ENCODE peak calls at places on chromosomes 11 and 22, in four cellular contexts. I is CD4-positive, CD25-positive, alpha-beta regulatory T cell; H is pancreas; L is spleen. J is an unnamed sample.

GRCh38 chr11:87212891-87213290 is 175.2 kb downstream of the TMEM135 start:
- DNase-seq in L (no peak), H (no peak), I (no peak), J (no peak)

GRCh38 chr22:23193882-23194281 is 13.6 kb downstream of the BCR start:
- DNase-seq in H (no peak), I (no peak), L (no peak), J (no peak)

GRCh38 chr11:111762981-111763643 is 3.1 kb downstream of the PPP2R1B start:
- DNase-seq in I (no peak), H (no peak), L (no peak), J (no peak)

GRCh38 chr11:1078191-1078601 is 3.5 kb downstream of the MUC2 start:
- DNase-seq in H (peak; percentile 12), L (peak; percentile 66), I (no peak), J (peak; percentile 39)

GRCh38 chr22:44869196-44869595 is 116.8 kb downstream of the ARHGAP8 start:
- DNase-seq in L (no peak), I (no peak), H (no peak), J (no peak)

GRCh38 chr11:12983331-12983730 is 25.8 kb upstream of the RASSF10 start:
- DNase-seq in I (no peak), L (no peak), H (no peak), J (no peak)

GRCh38 chr11:95232666-95233065 is 1.7 kb upstream of the SESN3 start:
- DNase-seq in H (no peak), I (peak; percentile 46), L (no peak), J (no peak)

GRCh38 chr11:93498099-93499040 is 44.8 kb downstream of the SMCO4 start:
- DNase-seq in H (no peak), I (no peak), L (no peak), J (no peak)

GRCh38 chr11:26621147-26621546 is 49.1 kb upstream of the MUC15 start:
- DNase-seq in L (no peak), I (no peak), H (no peak), J (no peak)

GRCh38 chr22:45709866-45710265 is 38.2 kb downstream of the ATXN10 start:
- DNase-seq in L (no peak), H (no peak), I (no peak), J (no peak)

GRCh38 chr11:101034076-101034475 is 95.5 kb downstream of the PGR start:
- DNase-seq in I (no peak), L (no peak), H (no peak), J (peak; percentile 43)

GRCh38 chr11:129190087-129190486 is 2.0 kb downstream of the ARHGAP32 start:
- DNase-seq in H (no peak), I (no peak), L (no peak), J (no peak)

GRCh38 chr11:78045851-78046485 is 17.7 kb upstream of the THRSP start:
- DNase-seq in I (peak; percentile 60), L (peak; percentile 94), H (peak; percentile 68), J (peak; percentile 86)

GRCh38 chr11:36162909-36163434 is 126.3 kb downstream of the COMMD9 start:
- DNase-seq in L (no peak), H (no peak), I (no peak), J (no peak)

GRCh38 chr11:19426719-19427066 is 185.9 kb upstream of the E2F8 start:
- DNase-seq in H (no peak), L (no peak), I (no peak), J (no peak)

GRCh38 chr11:126914941-126915340 is 85.6 kb downstream of the KIRREL3 start:
- DNase-seq in L (no peak), H (no peak), I (no peak), J (no peak)

DNA sequence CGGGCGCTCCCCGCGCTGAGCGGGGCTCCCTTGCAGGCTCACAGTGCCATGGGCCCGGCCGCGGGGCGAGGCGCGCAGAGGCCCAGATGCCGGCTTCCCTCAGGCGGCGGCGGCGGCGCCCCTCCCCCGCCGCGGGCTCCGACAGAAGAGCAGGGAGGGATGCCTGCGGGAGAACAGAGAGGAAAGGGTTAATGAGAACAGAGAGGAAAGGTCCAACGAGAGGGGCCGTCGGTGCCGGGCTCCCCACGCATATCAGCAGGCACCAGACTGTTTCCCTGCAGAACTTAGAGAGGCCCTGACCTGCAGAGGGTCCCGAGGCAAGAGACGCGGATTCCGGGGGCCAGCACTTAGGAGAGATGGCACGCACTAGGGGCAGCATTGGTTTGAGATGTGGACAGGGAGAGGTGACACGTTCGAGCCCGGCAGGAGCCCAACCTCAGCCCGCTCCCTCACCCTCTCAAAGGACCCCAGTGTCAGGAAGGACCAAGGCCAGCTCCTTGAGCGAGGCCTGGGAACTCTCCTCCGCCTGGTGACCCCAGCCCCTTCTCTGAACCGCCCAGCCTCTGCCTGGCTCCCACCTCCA is 9.1 kb downstream of the NRXN2 start:
- DNase-seq in H (no peak), I (no peak), L (no peak), J (no peak)
- H3K27me3 ChIP-seq in H (no peaks in the 10 kb centered on the region), I (peaks cover 20% of the 10 kb centered on the region), L (peaks cover 100% of the 10 kb centered on the region), J (peaks cover 95% of the 10 kb centered on the region)

DNA sequence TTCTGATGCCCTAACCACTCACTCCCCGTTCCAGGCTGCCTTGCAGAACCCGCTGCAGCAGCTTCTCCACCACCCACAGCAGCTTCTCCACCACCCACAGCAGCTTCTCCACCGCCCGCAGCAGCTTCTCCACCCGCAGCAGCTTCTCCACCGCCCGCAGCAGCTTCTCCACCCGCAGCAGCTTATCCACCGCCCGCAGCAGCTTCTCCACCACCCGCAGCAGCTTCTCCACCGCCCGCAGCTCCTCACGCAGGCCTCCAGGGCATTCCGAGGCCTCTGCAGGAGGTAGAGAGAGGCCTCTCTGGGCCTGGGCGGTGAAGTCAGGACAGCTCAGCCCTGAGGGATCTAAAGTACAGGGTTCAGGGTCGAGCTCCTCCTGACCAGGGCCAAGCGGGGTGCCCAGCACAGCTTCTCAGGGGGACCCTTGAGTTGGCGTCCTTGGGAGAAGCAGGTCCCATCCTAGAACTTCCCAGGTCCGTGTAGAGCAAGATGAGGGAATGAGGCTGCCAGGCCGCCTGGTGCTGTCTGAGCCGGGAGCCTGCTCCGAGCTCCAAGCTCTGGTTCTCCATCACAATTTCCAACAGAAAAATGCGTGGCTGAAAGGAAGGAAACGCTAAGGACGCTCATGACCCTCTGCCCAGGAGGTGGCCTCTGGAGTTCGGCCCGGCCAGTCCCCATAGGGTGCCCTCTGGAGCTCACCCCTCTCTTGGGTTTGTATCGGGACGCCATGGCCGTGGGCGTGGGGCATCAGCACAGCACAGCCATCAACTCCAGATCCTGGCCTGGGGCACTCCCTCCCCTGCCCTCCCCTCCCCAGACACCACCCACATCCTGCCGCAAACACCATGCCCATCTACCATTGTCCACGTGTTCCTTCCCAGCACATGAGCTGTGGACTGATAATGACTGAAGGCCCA is 528.6 kb downstream of the BRD1 start:
- DNase-seq in H (peak; percentile 11), L (peak; percentile 47), I (no peak), J (no peak)
- H3K27me3 ChIP-seq in H (no peaks in the 10 kb centered on the region), L (peaks cover 58% of the 10 kb centered on the region), I (no peaks in the 10 kb centered on the region), J (no peaks in the 10 kb centered on the region)

DNA sequence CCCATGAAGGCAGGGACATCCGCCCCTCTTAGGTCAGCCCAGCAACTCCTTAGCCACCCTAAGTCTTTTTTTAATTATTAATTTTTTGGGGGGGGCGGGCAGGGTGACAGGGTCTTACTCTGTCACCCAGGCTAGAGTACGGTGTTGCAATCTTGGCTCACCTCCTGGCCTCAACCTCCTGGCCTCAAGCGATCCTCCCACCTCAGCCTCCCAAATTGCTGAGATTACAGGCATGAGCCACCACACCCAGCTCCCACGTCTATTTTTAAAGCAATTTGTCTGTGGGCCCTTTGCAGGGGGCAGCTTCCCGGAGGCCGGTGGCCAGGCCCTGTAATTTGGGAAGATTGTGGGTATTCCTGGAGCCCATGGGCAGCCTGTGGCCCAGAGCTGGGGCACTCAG is 27.1 kb downstream of the CREB3L1 start:
- DNase-seq in H (no peak), L (no peak), I (no peak), J (no peak)
- H3K27me3 ChIP-seq in H (no peaks in the 10 kb centered on the region), L (peaks cover 35% of the 10 kb centered on the region), I (no peaks in the 10 kb centered on the region), J (no peaks in the 10 kb centered on the region)

DNA sequence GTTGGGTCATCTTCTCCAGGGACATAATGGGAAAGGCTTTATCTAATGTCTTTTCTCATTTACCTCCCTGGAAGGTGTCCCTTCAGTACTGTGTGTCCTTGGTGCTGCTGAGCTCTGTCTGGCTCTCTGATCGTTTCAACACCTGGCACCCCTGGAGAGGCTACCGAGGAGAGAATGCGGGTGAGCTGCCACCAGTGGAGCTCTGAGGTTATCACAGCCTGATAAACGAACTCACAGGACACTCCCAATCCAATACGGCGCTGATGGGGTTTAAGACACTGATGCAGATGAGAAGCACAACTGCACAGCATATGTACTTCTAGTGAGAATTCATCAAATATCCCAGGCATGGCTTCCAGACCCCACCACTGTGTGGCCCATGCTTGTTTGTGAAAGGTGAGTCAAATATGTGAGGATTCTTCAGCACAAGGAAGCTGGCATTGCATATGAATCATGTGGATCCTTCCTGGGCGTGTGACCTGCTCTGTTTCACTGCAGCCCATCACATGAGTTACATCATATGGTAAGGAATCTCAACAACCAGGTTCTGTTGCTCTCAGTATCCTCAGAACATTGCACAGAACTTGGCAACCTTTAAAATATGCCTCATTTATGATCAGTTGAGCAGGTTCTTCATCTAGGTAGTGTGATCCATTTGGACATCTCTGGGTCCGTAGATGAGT is 34.8 kb upstream of the VWA5A start:
- DNase-seq in L (no peak), H (no peak), I (no peak), J (no peak)
- H3K27me3 ChIP-seq in L (peaks cover 29% of the 10 kb centered on the region), H (no peaks in the 10 kb centered on the region), I (peaks cover 2% of the 10 kb centered on the region), J (peaks cover 6% of the 10 kb centered on the region)

GRCh38 chr11:44828296-44828695 is 101.5 kb downstream of the TSPAN18 start:
- DNase-seq in H (no peak), L (no peak), I (no peak), J (no peak)

GRCh38 chr11:44832452-44832851 is 105.7 kb downstream of the TSPAN18 start:
- DNase-seq in I (no peak), L (no peak), H (no peak), J (no peak)

GRCh38 chr11:44826922-44827643 is 100.3 kb downstream of the TSPAN18 start:
- DNase-seq in H (no peak), L (peak; percentile 42), I (no peak), J (no peak)

GRCh38 chr11:44831605-44832394 is 105.0 kb downstream of the TSPAN18 start:
- DNase-seq in I (no peak), H (no peak), L (no peak), J (no peak)

DNA sequence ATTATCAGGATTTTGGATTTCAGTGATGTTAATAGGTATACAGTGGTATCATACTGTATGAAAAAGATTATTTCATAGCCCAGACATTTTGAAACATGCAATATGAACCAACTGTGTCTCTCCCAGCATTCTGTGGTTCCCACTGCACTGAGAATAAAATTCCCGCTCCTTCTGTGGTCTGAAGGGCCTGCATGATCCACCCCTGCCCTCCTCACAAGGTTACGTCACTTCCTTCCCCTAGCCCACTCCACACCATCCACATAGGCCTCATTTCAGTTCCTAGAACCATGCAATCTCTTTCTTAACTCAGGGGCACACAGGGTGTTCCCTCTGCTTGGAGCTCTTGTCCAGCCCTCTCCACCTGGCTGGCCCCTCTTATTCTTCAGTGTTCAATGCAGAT is 103.1 kb downstream of the TSPAN18 start:
- DNase-seq in H (no peak), L (no peak), I (no peak), J (no peak)
- H3K27me3 ChIP-seq in H (no peaks in the 10 kb centered on the region), L (no peaks in the 10 kb centered on the region), I (no peaks in the 10 kb centered on the region), J (no peaks in the 10 kb centered on the region)

GRCh38 chr22:27935897-27936296 is 16.8 kb upstream of the PITPNB start:
- DNase-seq in H (no peak), I (no peak), L (no peak), J (no peak)
- H3K27me3 ChIP-seq in H (no peaks in the 10 kb centered on the region), I (no peaks in the 10 kb centered on the region), L (no peaks in the 10 kb centered on the region), J (no peaks in the 10 kb centered on the region)

J was measured in lower lobe of right lung.